ENCODE peak calls at places on chromosomes 6 and 20, in five cellular contexts. W is heart left ventricle, J is IMR-90, F is A549, S is transverse colon. D is an unnamed sample.

GRCh38 chr6:51147756-51148155 is 329.1 kb downstream of the TFAP2B start:
- DNase-seq in W (no peak), J (no peak), F (no peak), S (no peak), D (no peak)

GRCh38 chr6:168089186-168090063 is 10.4 kb upstream of the FRMD1 start:
- DNase-seq in W (no peak), J (no peak), F (no peak), S (no peak), D (no peak)

GRCh38 chr6:25223421-25224052 is 55.6 kb upstream of the CARMIL1 start:
- DNase-seq in W (peak; percentile 50), J (peak; percentile 73), F (peak; percentile 30), S (peak; percentile 78), D (peak; percentile 82)

GRCh38 chr20:8709627-8710026 is 359.3 kb upstream of the PLCB4 start:
- DNase-seq in W (no peak), J (no peak), F (no peak), S (no peak), D (no peak)

GRCh38 chr20:46021361-46022359 is 7.4 kb upstream of the SLC12A5 start:
- DNase-seq in W (no peak), J (no peak), F (peak; percentile 69), S (peak; percentile 46), D (peak; percentile 50)

GRCh38 chr6:484086-484728 is 92.7 kb downstream of the IRF4 start:
- DNase-seq in W (no peak), J (peak; percentile 16), F (no peak), S (no peak), D (no peak)

GRCh38 chr6:160036790-160037206 is 67.9 kb downstream of the IGF2R start:
- DNase-seq in W (no peak), J (peak; percentile 87), F (no peak), S (no peak), D (peak; percentile 8)

GRCh38 chr20:47453167-47453782 is 48.4 kb upstream of the NCOA3 start:
- DNase-seq in W (peak; percentile 40), J (peak; percentile 93), F (peak; percentile 50), S (peak; percentile 40), D (no peak)

GRCh38 chr20:21096321-21097043 is 9.7 kb downstream of the LINC00237 start:
- DNase-seq in W (no peak), J (peak; percentile 32), F (no peak), S (no peak), D (peak; percentile 15)

GRCh38 chr6:73710470-73710869 is 14.5 kb downstream of the CD109 start:
- DNase-seq in W (no peak), J (peak; percentile 68), F (no peak), S (no peak), D (peak; percentile 5)

GRCh38 chr20:47775039-47775438 is 10.2 kb downstream of the SULF2 start:
- DNase-seq in W (no peak), J (no peak), F (no peak), S (no peak), D (no peak)

GRCh38 chr6:126804255-126805064 is 314.0 kb upstream of the RSPO3 start:
- DNase-seq in W (no peak), J (peak; percentile 55), F (peak; percentile 8), S (no peak), D (peak; percentile 6)

GRCh38 chr20:37538003-37538402 is 10.3 kb upstream of the BLCAP start:
- DNase-seq in W (no peak), J (peak; percentile 55), F (no peak), S (no peak), D (no peak)

GRCh38 chr6:90458353-90459224 is 128.3 kb downstream of the MAP3K7 start:
- DNase-seq in W (peak; percentile 38), J (no peak), F (no peak), S (no peak), D (peak; percentile 84)

GRCh38 chr6:19664050-19664449 is 173.1 kb upstream of the ID4 start:
- DNase-seq in W (no peak), J (no peak), F (no peak), S (no peak), D (no peak)

GRCh38 chr6:158506577-158506976 is 53.3 kb upstream of the TMEM181 start:
- DNase-seq in W (no peak), J (peak; percentile 7), F (peak; percentile 16), S (no peak), D (peak; percentile 5)

GRCh38 chr20:25991756-25992130 is 295.1 kb upstream of the ZNF337 start:
- DNase-seq in W (no peak), J (no peak), F (no peak), S (no peak), D (no peak)

GRCh38 chr6:139982652-139983051 is 608.2 kb upstream of the CITED2 start:
- DNase-seq in W (no peak), J (peak; percentile 74), F (no peak), S (no peak), D (no peak)

GRCh38 chr6:112296122-112296521 is 41.8 kb upstream of the LAMA4 start:
- DNase-seq in W (no peak), J (peak; percentile 67), F (peak; percentile 14), S (no peak), D (peak; percentile 5)

GRCh38 chr20:58233881-58234528 is 5.6 kb upstream of the ANKRD60 start:
- DNase-seq in W (no peak), J (no peak), F (peak; percentile 44), S (peak; percentile 31), D (peak; percentile 63)

GRCh38 chr6:70651326-70651905 is 16.3 kb upstream of the SMAP1 start:
- DNase-seq in W (no peak), J (no peak), F (no peak), S (peak; percentile 32), D (no peak)

GRCh38 chr6:20291764-20292227 is 79.5 kb upstream of the MBOAT1 start:
- DNase-seq in W (peak; percentile 65), J (peak; percentile 82), F (peak; percentile 28), S (peak; percentile 87), D (peak; percentile 90)

GRCh38 chr20:52193886-52194545 is 2.4 kb upstream of the ZFP64 start:
- DNase-seq in W (no peak), J (no peak), F (no peak), S (peak; percentile 56), D (no peak)

GRCh38 chr20:46928580-46929132 is 34.0 kb downstream of the EYA2 start:
- DNase-seq in W (no peak), J (peak; percentile 58), F (no peak), S (no peak), D (no peak)

GRCh38 chr20:14234666-14235295 is 102.6 kb downstream of the FLRT3 start:
- DNase-seq in W (no peak), J (peak; percentile 65), F (no peak), S (no peak), D (no peak)

GRCh38 chr20:47878601-47879004 is 93.3 kb upstream of the SULF2 start:
- DNase-seq in W (no peak), J (no peak), F (no peak), S (no peak), D (no peak)

GRCh38 chr6:146894624-146895023 is 295.9 kb downstream of the ADGB start:
- DNase-seq in W (no peak), J (no peak), F (no peak), S (no peak), D (no peak)

GRCh38 chr6:41728954-41729353 is 6.5 kb downstream of the TFEB start:
- DNase-seq in W (no peak), J (no peak), F (no peak), S (no peak), D (no peak)
- TF ChIP-seq POLR2A in W (no peak), J (no peak), F (no peak), S (no peak), D (no peak)

GRCh38 chr6:52517502-52518278 is 59.2 kb downstream of the TRAM2 start:
- DNase-seq in W (peak; percentile 94), J (peak; percentile 98), F (peak; percentile 91), S (peak; percentile 76), D (peak; percentile 73)
- TF ChIP-seq POLR2A in W (no peak), J (peak; percentile 72), F (no peak), S (peak; percentile 17), D (peak; percentile 58)

DNA sequence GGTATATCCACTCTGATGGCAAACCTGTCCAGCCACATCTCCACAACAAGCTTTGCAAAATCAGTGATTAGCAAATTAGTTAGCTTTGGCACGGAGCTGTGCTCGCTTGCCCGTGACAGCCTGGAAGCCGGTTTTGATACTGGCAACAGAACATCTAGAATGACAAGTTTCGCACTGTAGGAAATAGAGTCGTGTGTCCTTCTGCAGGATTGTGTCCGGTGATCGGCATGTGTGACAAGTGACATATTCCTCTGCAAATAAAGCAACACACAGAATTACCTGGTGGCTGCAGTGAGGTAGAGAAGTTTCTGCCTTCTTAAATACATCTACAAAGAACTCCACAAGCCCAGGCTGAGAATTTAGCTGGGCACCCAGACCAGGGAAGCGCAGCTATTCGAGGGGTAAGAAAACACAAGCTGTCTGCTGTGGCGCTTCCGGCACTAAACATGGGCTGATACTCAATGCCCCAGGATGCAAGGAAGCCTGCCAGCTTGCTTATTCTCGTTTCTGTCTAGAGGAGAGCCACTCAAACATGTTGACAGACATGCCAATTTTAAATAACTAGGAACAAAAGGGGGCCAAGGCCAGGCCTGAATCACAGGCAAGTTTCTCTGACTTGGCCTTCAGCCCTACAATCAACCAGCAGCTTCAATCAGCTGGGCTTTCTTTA is 22.3 kb downstream of the EIF2S2 start:
- DNase-seq in W (peak; percentile 57), J (no peak), F (no peak), S (no peak), D (no peak)
- TF ChIP-seq POLR2A in W (no peak), J (no peak), F (no peak), S (no peak), D (no peak)

GRCh38 chr6:148619891-148620290 is 126.9 kb upstream of the UST start:
- DNase-seq in W (no peak), J (no peak), F (no peak), S (no peak), D (no peak)
- TF ChIP-seq POLR2A in W (no peak), J (no peak), F (no peak), S (no peak), D (no peak)

GRCh38 chr6:169451065-169451840 is 197.6 kb upstream of the THBS2 start:
- DNase-seq in W (no peak), J (no peak), F (no peak), S (no peak), D (no peak)

GRCh38 chr6:169452869-169453186 is 199.2 kb upstream of the THBS2 start:
- DNase-seq in W (no peak), J (peak; percentile 19), F (no peak), S (no peak), D (no peak)

GRCh38 chr6:169454204-169454871 is 200.7 kb upstream of the THBS2 start:
- DNase-seq in W (no peak), J (peak; percentile 94), F (no peak), S (no peak), D (peak; percentile 60)

GRCh38 chr6:169453221-169453620 is 199.6 kb upstream of the THBS2 start:
- DNase-seq in W (no peak), J (no peak), F (no peak), S (no peak), D (no peak)

DNA sequence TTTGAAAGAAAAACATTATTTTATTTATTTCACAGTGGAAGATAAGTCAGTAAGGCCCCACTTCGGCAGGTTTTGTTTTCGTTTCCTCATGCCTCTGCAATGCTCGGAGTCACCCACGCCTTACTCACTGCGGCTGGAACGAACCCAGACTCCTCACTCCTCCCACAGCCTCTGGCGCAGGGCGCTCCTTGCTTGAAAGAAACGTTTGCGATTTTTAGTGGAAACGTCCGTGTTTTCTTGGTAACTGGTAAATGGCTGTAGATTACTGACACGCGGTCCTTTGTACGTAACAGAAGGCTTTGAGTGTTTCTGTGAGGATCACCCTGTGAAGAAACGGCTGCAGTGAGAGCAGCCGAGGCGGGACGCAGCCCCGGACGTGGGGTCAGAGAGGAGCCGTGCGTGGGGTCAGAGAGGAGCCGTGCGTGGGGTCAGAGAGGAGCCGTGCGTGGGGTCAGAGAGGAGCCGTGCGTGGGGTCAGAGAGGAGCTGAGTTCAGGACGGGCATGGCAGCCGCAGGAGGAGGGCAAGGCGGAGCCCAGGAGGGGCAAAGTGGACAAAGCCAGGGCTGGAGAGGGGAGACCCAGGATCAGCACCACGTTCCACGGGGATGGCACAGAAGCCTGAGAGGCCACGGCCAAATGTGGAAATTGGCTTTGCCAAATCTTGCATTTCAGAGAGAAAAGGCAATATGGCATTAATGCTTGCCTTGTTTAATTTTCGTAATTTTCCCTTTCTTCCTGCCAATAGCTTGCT is 198.6 kb upstream of the THBS2 start:
- DNase-seq in W (peak; percentile 79), J (peak; percentile 97), F (no peak), S (peak; percentile 58), D (no peak)
- TF ChIP-seq POLR2A in W (no peak), J (no peak), F (no peak), S (no peak), D (no peak)

D was measured in erythroblast.